ENCODE peak calls at places on chromosomes 5 and 9, in ten cellular contexts. O is body of pancreas, B is tibial nerve, J is testis, Z is heart left ventricle, K is transverse colon, V is lower leg skin, W is GM12891, F is H1, G is breast epithelium. S is an unnamed sample.

GRCh38 chr9:129109504-129109903 is 1.1 kb downstream of the CRAT start:
- DNase-seq in B (peak), F (no peak), G (no peak), Z (no peak), J (no peak), K (peak), W (no peak), O (peak), V (peak), S (no peak)

GRCh38 chr5:75623846-75624245 is 12.6 kb downstream of the ANKDD1B start:
- DNase-seq in W (no peak), O (no peak), J (no peak), F (no peak), G (no peak), K (no peak), Z (no peak), B (no peak), V (no peak), S (no peak)

GRCh38 chr9:4828776-4829175 is 36.0 kb downstream of the RCL1 start:
- DNase-seq in W (no peak), B (no peak), F (no peak), O (peak), K (no peak), V (no peak), J (no peak), G (no peak), Z (no peak), S (no peak)

GRCh38 chr9:706606-707451 is 134.7 kb upstream of the DMRT1 start:
- DNase-seq in Z (peak), V (peak), J (peak), K (peak), O (peak), F (no peak), W (peak), G (peak), B (peak), S (no peak)

GRCh38 chr5:78360674-78361225 is 333 bp downstream of the SCAMP1 start:
- DNase-seq in K (peak), W (peak), V (peak), O (peak), J (peak), G (peak), Z (peak), B (no peak), F (no peak), S (peak)

GRCh38 chr5:150144211-150144801 is 11.3 kb downstream of the PDGFRB start:
- DNase-seq in O (peak), Z (peak), V (no peak), K (no peak), J (peak), W (no peak), B (no peak), G (no peak), F (no peak), S (no peak)

GRCh38 chr5:12911156-12911555 is 1006.9 kb upstream of the CTNND2 start:
- DNase-seq in J (no peak), V (no peak), O (no peak), G (no peak), F (no peak), W (no peak), B (no peak), K (no peak), Z (no peak), S (no peak)

GRCh38 chr5:57816108-57816507 is 333.5 kb upstream of the ACTBL2 start:
- DNase-seq in O (no peak), B (no peak), K (no peak), W (no peak), J (no peak), Z (no peak), V (no peak), F (peak), G (peak), S (no peak)

GRCh38 chr9:18457498-18457897 is 16.5 kb upstream of the ADAMTSL1 start:
- DNase-seq in O (no peak), J (no peak), W (no peak), B (no peak), V (no peak), G (no peak), F (no peak), K (no peak), Z (no peak), S (no peak)

GRCh38 chr9:133522073-133522910 is 2.5 kb downstream of the MYMK start:
- DNase-seq in V (no peak), F (no peak), Z (peak), B (no peak), J (no peak), K (peak), O (no peak), G (no peak), W (no peak), S (no peak)

GRCh38 chr9:134213508-134214394 is 49.4 kb upstream of the RNU6ATAC start:
- DNase-seq in W (no peak), O (no peak), F (no peak), B (no peak), V (peak), G (no peak), J (no peak), K (no peak), Z (peak), S (no peak)

GRCh38 chr5:175842947-175843793 is 28.2 kb upstream of the CPLX2 start:
- DNase-seq in W (no peak), G (no peak), O (no peak), F (no peak), J (peak), V (no peak), B (no peak), Z (no peak), K (no peak), S (no peak)

GRCh38 chr5:59798862-59799667 is 94.5 kb downstream of the PDE4D start:
- DNase-seq in O (peak), K (peak), G (no peak), Z (no peak), J (no peak), V (no peak), W (no peak), B (no peak), F (no peak), S (no peak)

GRCh38 chr5:110899566-110900412 is 161.0 kb downstream of the SLC25A46 start:
- DNase-seq in Z (no peak), W (no peak), V (no peak), J (no peak), F (peak), K (no peak), B (no peak), G (no peak), O (no peak), S (no peak)

GRCh38 chr9:121915304-121915625 is 177.8 kb downstream of the TTLL11 start:
- DNase-seq in J (no peak), B (no peak), K (no peak), W (no peak), Z (no peak), F (no peak), G (no peak), V (no peak), O (no peak), S (no peak)

GRCh38 chr9:137241490-137242328 is 622 bp downstream of the TUBB4B start:
- DNase-seq in F (no peak), Z (peak), O (peak), B (peak), W (peak), K (peak), V (peak), G (peak), J (no peak), S (no peak)

GRCh38 chr5:140113180-140113698 is 670 bp upstream of the PURA start:
- DNase-seq in O (no peak), W (no peak), V (peak), J (peak), B (no peak), G (no peak), Z (peak), K (peak), F (no peak), S (no peak)

GRCh38 chr9:121691890-121692289 is 40.5 kb downstream of the DAB2IP start:
- DNase-seq in W (no peak), G (no peak), F (no peak), O (no peak), K (no peak), J (peak), V (no peak), B (no peak), Z (no peak), S (no peak)

GRCh38 chr5:84487963-84488362 is 103.3 kb upstream of the EDIL3 start:
- DNase-seq in B (no peak), F (no peak), V (no peak), J (no peak), W (no peak), Z (peak), K (no peak), G (no peak), O (no peak), S (no peak)

GRCh38 chr9:109409998-109410397 is 88.1 kb downstream of the PTPN3 start:
- DNase-seq in F (peak), K (no peak), W (no peak), G (no peak), O (no peak), V (no peak), Z (no peak), J (no peak), B (no peak), S (no peak)

GRCh38 chr9:133117271-133118178 is 3.5 kb downstream of the RALGDS start:
- DNase-seq in B (no peak), J (peak), W (no peak), O (peak), Z (peak), G (peak), V (peak), K (no peak), F (no peak), S (no peak)

GRCh38 chr5:92890841-92891244 is 690.2 kb downstream of the NR2F1-AS1 start:
- DNase-seq in B (no peak), V (no peak), F (no peak), G (no peak), J (no peak), K (no peak), O (no peak), Z (no peak), W (no peak), S (no peak)

GRCh38 chr5:77379558-77380061 is 112.5 kb downstream of the WDR41 start:
- DNase-seq in V (no peak), W (peak), Z (no peak), J (no peak), G (no peak), O (no peak), K (no peak), F (no peak), B (no peak), S (no peak)

GRCh38 chr5:36017622-36018021 is 26.4 kb upstream of the UGT3A1 start:
- DNase-seq in F (no peak), V (no peak), B (no peak), K (peak), O (peak), Z (no peak), W (no peak), J (no peak), G (no peak), S (no peak)

GRCh38 chr5:159825551-159826051 is 90.7 kb upstream of the ADRA1B start:
- DNase-seq in W (no peak), G (no peak), J (no peak), V (no peak), Z (peak), B (no peak), O (no peak), F (no peak), K (peak), S (no peak)

GRCh38 chr9:128624566-128624965 is 32.1 kb downstream of the DYNC2I2 start:
- DNase-seq in B (no peak), V (no peak), W (no peak), G (no peak), J (no peak), Z (no peak), O (no peak), K (no peak), F (no peak), S (no peak)

GRCh38 chr9:136844766-136845464 is 2.6 kb downstream of the AJM1 start:
- DNase-seq in Z (no peak), F (no peak), K (no peak), O (no peak), W (no peak), V (no peak), G (no peak), J (no peak), B (no peak), S (no peak)

GRCh38 chr9:93679536-93680444 is 103.4 kb downstream of the PHF2 start:
- DNase-seq in B (no peak), G (no peak), F (no peak), V (peak), W (no peak), O (no peak), Z (peak), K (no peak), J (peak), S (no peak)

GRCh38 chr5:62011072-62011664 is 294.8 kb upstream of the KIF2A start:
- DNase-seq in V (no peak), F (no peak), K (no peak), B (no peak), J (no peak), W (no peak), Z (no peak), O (no peak), G (no peak), S (no peak)

GRCh38 chr9:15192856-15193255 is 114.2 kb downstream of the TTC39B start:
- DNase-seq in B (no peak), W (no peak), G (no peak), V (no peak), O (no peak), Z (no peak), K (no peak), F (no peak), J (no peak), S (no peak)

GRCh38 chr5:153212471-153212870 is 278.0 kb upstream of the GRIA1 start:
- DNase-seq in J (no peak), B (no peak), O (no peak), F (no peak), Z (no peak), G (no peak), K (no peak), W (no peak), V (no peak), S (no peak)
- TF ChIP-seq POLR2A in J (no peak), B (no peak), O (no peak), F (no peak), Z (no peak), G (no peak), K (no peak), W (no peak), V (no peak), S (no peak)

GRCh38 chr5:143207058-143207457 is 196.4 kb downstream of the NR3C1 start:
- DNase-seq in F (no peak), J (no peak), B (no peak), O (no peak), Z (no peak), W (no peak), G (no peak), V (no peak), K (no peak), S (no peak)

GRCh38 chr5:143205386-143205785 is 198.1 kb downstream of the NR3C1 start:
- DNase-seq in F (no peak), B (no peak), W (no peak), K (no peak), O (no peak), J (no peak), G (no peak), V (no peak), Z (no peak), S (no peak)

GRCh38 chr5:143204474-143205246 is 198.8 kb downstream of the NR3C1 start:
- DNase-seq in Z (no peak), V (no peak), W (no peak), F (no peak), O (no peak), G (peak), K (no peak), B (no peak), J (no peak), S (no peak)

GRCh38 chr5:143206194-143207053 is 197.1 kb downstream of the NR3C1 start:
- DNase-seq in O (no peak), F (no peak), G (no peak), W (no peak), J (no peak), V (no peak), Z (no peak), K (no peak), B (no peak), S (no peak)

GRCh38 chr5:143205879-143206193 is 197.7 kb downstream of the NR3C1 start:
- DNase-seq in V (no peak), Z (no peak), W (no peak), F (no peak), O (no peak), J (no peak), G (no peak), K (no peak), B (no peak), S (no peak)
- TF ChIP-seq POLR2A in V (no peak), Z (no peak), W (no peak), F (no peak), O (no peak), J (no peak), G (no peak), K (no peak), B (no peak), S (no peak)

GRCh38 chr9:125682340-125682739 is 24.7 kb downstream of the MAPKAP1 start:
- DNase-seq in O (no peak), K (no peak), W (no peak), F (no peak), J (no peak), B (no peak), G (no peak), V (no peak), Z (no peak), S (no peak)

GRCh38 chr9:125681657-125682056 is 25.4 kb downstream of the MAPKAP1 start:
- DNase-seq in V (no peak), G (no peak), B (no peak), K (no peak), W (no peak), F (no peak), J (peak), O (no peak), Z (no peak), S (no peak)

GRCh38 chr9:125681086-125681622 is 25.9 kb downstream of the MAPKAP1 start:
- DNase-seq in W (no peak), F (no peak), V (no peak), Z (no peak), G (no peak), J (no peak), O (no peak), B (no peak), K (no peak), S (no peak)

GRCh38 chr9:125680442-125680841 is 26.6 kb downstream of the MAPKAP1 start:
- DNase-seq in O (no peak), G (no peak), V (no peak), W (no peak), Z (no peak), K (no peak), B (no peak), J (no peak), F (no peak), S (no peak)

GRCh38 chr9:125679597-125680189 is 27.3 kb downstream of the MAPKAP1 start:
- DNase-seq in W (no peak), J (no peak), B (no peak), G (no peak), O (no peak), F (no peak), Z (no peak), K (no peak), V (no peak), S (no peak)
- TF ChIP-seq POLR2A in W (no peak), J (no peak), B (no peak), G (no peak), O (no peak), F (no peak), Z (no peak), K (no peak), V (no peak), S (no peak)

DNA sequence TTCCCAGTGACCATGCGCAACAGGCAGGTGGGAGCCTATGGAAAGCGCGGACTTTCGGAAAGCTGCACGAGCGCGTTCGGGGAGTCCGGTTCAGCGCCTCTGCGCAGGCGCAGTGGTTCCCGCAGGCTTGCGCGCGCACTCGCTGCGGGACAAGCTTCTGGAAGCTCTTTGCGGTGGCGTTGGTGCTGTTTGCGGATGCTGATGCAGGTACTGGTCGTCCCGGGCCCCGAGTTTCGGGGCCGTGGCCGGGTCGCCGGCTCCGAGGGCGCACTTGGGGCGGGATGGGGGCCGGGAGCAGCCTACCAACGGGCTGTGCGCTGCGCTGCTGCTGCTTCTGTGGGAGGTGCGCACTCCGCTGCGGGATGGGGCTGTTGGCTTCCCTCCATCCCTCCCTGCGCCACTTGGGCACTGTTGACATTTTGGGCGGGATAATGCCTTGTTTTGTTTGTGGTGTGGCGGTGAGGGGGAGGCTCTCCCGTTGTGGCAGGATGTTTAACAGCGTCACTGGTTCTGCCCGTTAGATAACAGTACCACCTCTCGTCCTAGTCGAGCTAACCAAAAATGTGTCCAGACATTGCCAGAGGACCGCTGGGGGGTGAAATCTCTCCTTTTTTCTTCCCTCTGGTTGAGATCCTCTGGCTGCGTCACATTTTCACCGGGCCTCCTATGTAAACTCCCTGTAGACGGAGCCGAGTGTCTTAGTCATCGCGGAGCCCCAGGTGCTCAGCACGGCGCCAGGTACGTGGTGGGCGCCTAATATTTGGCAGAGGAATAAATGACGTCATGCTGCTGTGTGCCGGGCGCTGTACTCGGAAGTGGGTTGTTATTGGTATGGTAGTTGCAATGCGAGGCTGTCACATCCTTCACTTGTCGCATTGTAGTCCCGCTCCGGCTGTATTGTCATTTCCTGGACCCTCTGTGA is at the start of gene ZNF483:
- DNase-seq in K (peak), O (peak), W (peak), G (peak), J (peak), F (peak), B (peak), V (peak), Z (peak), S (no peak)
- TF ChIP-seq POLR2A in K (peak), O (peak), W (no peak), G (no peak), J (no peak), F (peak), B (no peak), V (no peak), Z (no peak), S (peak)

DNA sequence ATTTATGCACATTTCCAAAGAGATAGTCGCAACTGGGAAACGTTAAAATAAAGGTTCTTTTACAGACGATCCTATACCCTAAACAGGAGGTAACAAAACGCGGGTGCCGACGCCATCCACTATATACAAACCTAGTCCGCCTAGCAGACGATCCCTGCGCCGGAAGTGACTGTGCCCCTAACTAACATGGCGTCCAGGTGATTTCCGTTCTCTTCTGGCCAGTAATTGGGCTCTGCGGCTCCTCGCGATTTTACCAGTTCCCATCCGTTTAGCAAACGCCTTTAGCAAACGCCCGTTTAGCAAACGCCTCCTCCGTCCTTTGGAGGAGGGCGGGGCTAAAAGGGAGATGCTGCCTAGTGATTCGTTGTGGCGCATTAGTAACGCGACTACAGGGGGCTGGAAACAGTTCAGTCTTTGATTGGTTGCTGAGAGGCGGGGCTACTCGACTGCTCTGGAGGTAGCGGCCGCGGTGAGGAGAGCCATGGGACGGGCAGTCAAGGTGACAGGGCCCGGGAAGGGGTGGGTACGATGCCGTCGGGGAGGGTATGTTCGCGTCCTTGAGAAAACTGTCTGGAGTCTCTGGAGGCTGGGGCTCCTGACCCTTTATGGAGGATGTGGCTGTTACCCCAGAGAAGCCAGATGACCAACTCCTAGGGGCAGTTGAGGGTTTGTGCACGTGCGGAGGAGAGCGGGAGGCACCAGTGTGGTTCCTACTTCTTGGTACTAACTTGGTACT is at the start of gene LYRM7:
- DNase-seq in K (peak), O (peak), B (peak), G (peak), V (peak), J (peak), Z (peak), F (peak), W (peak), S (peak)
- TF ChIP-seq POLR2A in K (peak), O (peak), B (peak), G (no peak), V (no peak), J (peak), Z (peak), F (peak), W (peak), S (peak)

DNA sequence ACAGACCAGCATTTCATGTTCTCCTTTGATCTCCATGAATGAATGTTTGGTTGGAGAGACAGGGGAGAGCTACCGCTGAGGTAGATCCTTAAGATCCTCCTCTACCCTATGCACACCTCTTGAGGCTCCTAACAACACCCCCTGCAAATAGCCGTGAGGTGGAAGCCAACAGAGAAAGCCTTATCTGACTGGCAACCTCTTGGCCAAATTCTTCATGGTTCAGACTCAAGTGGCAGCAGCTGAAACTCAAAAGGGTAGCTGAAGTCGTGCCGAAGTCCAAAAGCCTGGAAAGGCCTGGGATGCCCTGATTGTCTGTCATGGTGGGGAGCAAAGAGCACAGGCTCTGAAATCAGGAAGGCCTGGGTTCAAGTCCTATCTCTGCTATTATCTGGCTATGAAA is 184.9 kb downstream of the SEC61B start:
- DNase-seq in J (no peak), F (no peak), Z (peak), O (no peak), V (no peak), G (no peak), B (no peak), W (no peak), K (no peak), S (no peak)
- TF ChIP-seq POLR2A in J (no peak), F (no peak), Z (no peak), O (no peak), V (no peak), G (no peak), B (no peak), W (no peak), K (no peak), S (no peak)